ENCODE peak calls at places on chromosomes 11 and 22, in eight cellular contexts. One of them, this sample, is unnamed.

GRCh38 chr11:77173494-77173893 is 45.4 kb downstream of the MYO7A start:
- DNase-seq in keratinocyte: no peak
- DNase-seq in kidney tubule cell: no peak
- DNase-seq in iPS-NIHi11: no peak
- DNase-seq in heart left ventricle: no peak
- DNase-seq in lower lobe of right lung: peak
- DNase-seq in kidney epithelial cell: no peak
- DNase-seq in ACHN: no peak
- DNase-seq in this sample: peak

GRCh38 chr11:62689421-62690183 is at the start of gene LRRN4CL:
- DNase-seq in lower lobe of right lung: no peak
- DNase-seq in kidney epithelial cell: no peak
- DNase-seq in kidney tubule cell: no peak
- DNase-seq in iPS-NIHi11: no peak
- DNase-seq in keratinocyte: no peak
- DNase-seq in heart left ventricle: peak
- DNase-seq in ACHN: peak
- DNase-seq in this sample: no peak

GRCh38 chr11:34988294-34989255 is 72.2 kb downstream of the PDHX start:
- DNase-seq in ACHN: peak
- DNase-seq in kidney tubule cell: peak
- DNase-seq in kidney epithelial cell: no peak
- DNase-seq in heart left ventricle: no peak
- DNase-seq in iPS-NIHi11: no peak
- DNase-seq in lower lobe of right lung: no peak
- DNase-seq in keratinocyte: no peak
- DNase-seq in this sample: no peak

GRCh38 chr11:11961399-11962028 is 46.9 kb downstream of the DKK3 start:
- DNase-seq in heart left ventricle: no peak
- DNase-seq in iPS-NIHi11: no peak
- DNase-seq in keratinocyte: no peak
- DNase-seq in lower lobe of right lung: no peak
- DNase-seq in ACHN: no peak
- DNase-seq in kidney tubule cell: no peak
- DNase-seq in kidney epithelial cell: no peak
- DNase-seq in this sample: no peak

GRCh38 chr11:112477152-112477928 is 216.7 kb upstream of the PLET1 start:
- DNase-seq in kidney tubule cell: no peak
- DNase-seq in ACHN: no peak
- DNase-seq in kidney epithelial cell: no peak
- DNase-seq in iPS-NIHi11: no peak
- DNase-seq in keratinocyte: no peak
- DNase-seq in lower lobe of right lung: no peak
- DNase-seq in heart left ventricle: no peak
- DNase-seq in this sample: no peak

GRCh38 chr11:113477321-113477720 is 2.1 kb upstream of the DRD2 start:
- DNase-seq in keratinocyte: no peak
- DNase-seq in ACHN: no peak
- DNase-seq in lower lobe of right lung: no peak
- DNase-seq in kidney tubule cell: no peak
- DNase-seq in kidney epithelial cell: no peak
- DNase-seq in heart left ventricle: no peak
- DNase-seq in iPS-NIHi11: peak
- DNase-seq in this sample: no peak

GRCh38 chr11:17839973-17840611 is 105.5 kb downstream of the KCNC1 start:
- DNase-seq in kidney epithelial cell: no peak
- DNase-seq in iPS-NIHi11: no peak
- DNase-seq in kidney tubule cell: peak
- DNase-seq in lower lobe of right lung: no peak
- DNase-seq in keratinocyte: no peak
- DNase-seq in ACHN: no peak
- DNase-seq in heart left ventricle: no peak
- DNase-seq in this sample: no peak

GRCh38 chr22:25134028-25134427 is 65.6 kb upstream of the CRYBB3 start:
- DNase-seq in lower lobe of right lung: no peak
- DNase-seq in kidney tubule cell: no peak
- DNase-seq in heart left ventricle: no peak
- DNase-seq in ACHN: no peak
- DNase-seq in kidney epithelial cell: no peak
- DNase-seq in keratinocyte: no peak
- DNase-seq in iPS-NIHi11: no peak
- DNase-seq in this sample: no peak

GRCh38 chr11:65420506-65421203 is 1.9 kb upstream of the NEAT1 start:
- DNase-seq in kidney epithelial cell: no peak
- DNase-seq in ACHN: no peak
- DNase-seq in iPS-NIHi11: no peak
- DNase-seq in heart left ventricle: no peak
- DNase-seq in lower lobe of right lung: peak
- DNase-seq in keratinocyte: no peak
- DNase-seq in kidney tubule cell: no peak
- DNase-seq in this sample: peak

GRCh38 chr11:44860967-44861828 is 89.5 kb downstream of the TP53I11 start:
- DNase-seq in kidney tubule cell: peak
- DNase-seq in kidney epithelial cell: no peak
- DNase-seq in ACHN: no peak
- DNase-seq in iPS-NIHi11: no peak
- DNase-seq in heart left ventricle: no peak
- DNase-seq in keratinocyte: no peak
- DNase-seq in lower lobe of right lung: no peak
- DNase-seq in this sample: no peak

GRCh38 chr22:23534201-23534850 is 45.8 kb downstream of the IGLL1 start:
- DNase-seq in ACHN: no peak
- DNase-seq in iPS-NIHi11: no peak
- DNase-seq in kidney epithelial cell: no peak
- DNase-seq in keratinocyte: no peak
- DNase-seq in kidney tubule cell: no peak
- DNase-seq in heart left ventricle: no peak
- DNase-seq in lower lobe of right lung: peak
- DNase-seq in this sample: peak

GRCh38 chr11:72844356-72844755 is 30.1 kb downstream of the ATG16L2 start:
- DNase-seq in kidney epithelial cell: no peak
- DNase-seq in ACHN: no peak
- DNase-seq in kidney tubule cell: no peak
- DNase-seq in heart left ventricle: no peak
- DNase-seq in lower lobe of right lung: no peak
- DNase-seq in iPS-NIHi11: no peak
- DNase-seq in keratinocyte: no peak
- DNase-seq in this sample: no peak

GRCh38 chr22:41286639-41287091 is 678 bp upstream of the RANGAP1 start:
- DNase-seq in ACHN: peak
- DNase-seq in kidney epithelial cell: no peak
- DNase-seq in iPS-NIHi11: no peak
- DNase-seq in heart left ventricle: no peak
- DNase-seq in lower lobe of right lung: no peak
- DNase-seq in keratinocyte: no peak
- DNase-seq in kidney tubule cell: peak
- DNase-seq in this sample: peak

GRCh38 chr22:36311386-36312085 is 58.6 kb downstream of the APOL1 start:
- DNase-seq in kidney epithelial cell: no peak
- DNase-seq in lower lobe of right lung: no peak
- DNase-seq in iPS-NIHi11: no peak
- DNase-seq in ACHN: no peak
- DNase-seq in heart left ventricle: no peak
- DNase-seq in kidney tubule cell: peak
- DNase-seq in keratinocyte: no peak
- DNase-seq in this sample: no peak

GRCh38 chr11:65606876-65607613 is 7.0 kb downstream of the MAP3K11 start:
- DNase-seq in heart left ventricle: peak
- DNase-seq in kidney tubule cell: peak
- DNase-seq in keratinocyte: peak
- DNase-seq in kidney epithelial cell: peak
- DNase-seq in lower lobe of right lung: peak
- DNase-seq in ACHN: peak
- DNase-seq in iPS-NIHi11: peak
- DNase-seq in this sample: peak

GRCh38 chr11:108551653-108552462 is 41.7 kb downstream of the EXPH5 start:
- DNase-seq in ACHN: no peak
- DNase-seq in iPS-NIHi11: no peak
- DNase-seq in heart left ventricle: no peak
- DNase-seq in kidney tubule cell: no peak
- DNase-seq in kidney epithelial cell: no peak
- DNase-seq in lower lobe of right lung: no peak
- DNase-seq in keratinocyte: no peak
- DNase-seq in this sample: no peak

GRCh38 chr11:15692739-15693138 is 578.0 kb downstream of the INSC start:
- DNase-seq in lower lobe of right lung: no peak
- DNase-seq in keratinocyte: no peak
- DNase-seq in kidney epithelial cell: no peak
- DNase-seq in heart left ventricle: no peak
- DNase-seq in iPS-NIHi11: no peak
- DNase-seq in kidney tubule cell: peak
- DNase-seq in ACHN: no peak
- DNase-seq in this sample: no peak

GRCh38 chr22:42281284-42281683 is 10.8 kb upstream of the TCF20 start:
- DNase-seq in kidney epithelial cell: no peak
- DNase-seq in ACHN: no peak
- DNase-seq in lower lobe of right lung: no peak
- DNase-seq in kidney tubule cell: no peak
- DNase-seq in keratinocyte: no peak
- DNase-seq in iPS-NIHi11: no peak
- DNase-seq in heart left ventricle: peak
- DNase-seq in this sample: no peak

GRCh38 chr11:124748481-124749338 is 3.3 kb downstream of the VSIG2 start:
- DNase-seq in heart left ventricle: no peak
- DNase-seq in iPS-NIHi11: no peak
- DNase-seq in kidney tubule cell: peak
- DNase-seq in kidney epithelial cell: no peak
- DNase-seq in ACHN: peak
- DNase-seq in lower lobe of right lung: no peak
- DNase-seq in keratinocyte: no peak
- DNase-seq in this sample: no peak

GRCh38 chr11:108324587-108324986 is 101.7 kb downstream of the ATM start:
- DNase-seq in lower lobe of right lung: no peak
- DNase-seq in ACHN: no peak
- DNase-seq in kidney epithelial cell: no peak
- DNase-seq in heart left ventricle: no peak
- DNase-seq in kidney tubule cell: peak
- DNase-seq in keratinocyte: no peak
- DNase-seq in iPS-NIHi11: no peak
- DNase-seq in this sample: no peak

GRCh38 chr11:113577356-113578163 is 102.4 kb upstream of the DRD2 start:
- DNase-seq in kidney epithelial cell: no peak
- DNase-seq in ACHN: no peak
- DNase-seq in iPS-NIHi11: peak
- DNase-seq in heart left ventricle: no peak
- DNase-seq in keratinocyte: no peak
- DNase-seq in lower lobe of right lung: no peak
- DNase-seq in kidney tubule cell: peak
- DNase-seq in this sample: no peak

GRCh38 chr11:126853732-126854131 is 146.8 kb downstream of the KIRREL3 start:
- DNase-seq in kidney tubule cell: peak
- DNase-seq in ACHN: peak
- DNase-seq in keratinocyte: no peak
- DNase-seq in lower lobe of right lung: no peak
- DNase-seq in heart left ventricle: no peak
- DNase-seq in iPS-NIHi11: no peak
- DNase-seq in kidney epithelial cell: no peak
- DNase-seq in this sample: no peak

GRCh38 chr11:19727246-19727645 is 14.6 kb downstream of the NAV2 start:
- DNase-seq in iPS-NIHi11: no peak
- DNase-seq in lower lobe of right lung: no peak
- DNase-seq in ACHN: no peak
- DNase-seq in keratinocyte: no peak
- DNase-seq in kidney epithelial cell: no peak
- DNase-seq in heart left ventricle: peak
- DNase-seq in kidney tubule cell: peak
- DNase-seq in this sample: no peak

GRCh38 chr11:61067782-61068181 is 34.5 kb upstream of the CD5 start:
- DNase-seq in kidney epithelial cell: no peak
- DNase-seq in heart left ventricle: no peak
- DNase-seq in ACHN: no peak
- DNase-seq in iPS-NIHi11: no peak
- DNase-seq in kidney tubule cell: no peak
- DNase-seq in lower lobe of right lung: no peak
- DNase-seq in keratinocyte: no peak
- DNase-seq in this sample: no peak

GRCh38 chr22:41038732-41039131 is 53.7 kb upstream of the EP300 start:
- DNase-seq in heart left ventricle: no peak
- DNase-seq in keratinocyte: no peak
- DNase-seq in ACHN: no peak
- DNase-seq in lower lobe of right lung: no peak
- DNase-seq in kidney epithelial cell: no peak
- DNase-seq in iPS-NIHi11: no peak
- DNase-seq in kidney tubule cell: no peak
- DNase-seq in this sample: no peak